ENCODE peak calls at places on chromosomes 11 and 22, in seven cellular contexts. D is vagina, A is breast epithelium, Z is prostate gland, I is stomach, S is suprapubic skin, U is K562. F is an unnamed sample.

GRCh38 chr11:46554205-46555162 is 39.3 kb downstream of the AMBRA1 start:
- DNase-seq in I (no peak), D (no peak), Z (peak), S (no peak), U (no peak), A (no peak), F (no peak)

GRCh38 chr11:19966927-19967326 is 193.3 kb downstream of the DBX1 start:
- DNase-seq in I (no peak), S (no peak), U (no peak), A (no peak), D (no peak), Z (no peak), F (no peak)

GRCh38 chr22:37639070-37639760 is at the start of gene SH3BP1:
- DNase-seq in S (no peak), U (peak), I (peak), A (no peak), Z (no peak), D (no peak), F (peak)

GRCh38 chr22:27124336-27125023 is 467.1 kb downstream of the MIAT start:
- DNase-seq in A (no peak), I (no peak), Z (no peak), D (no peak), S (no peak), U (no peak), F (no peak)

GRCh38 chr22:25406510-25407210 is 157.8 kb upstream of the GRK3 start:
- DNase-seq in I (no peak), D (no peak), A (no peak), U (no peak), Z (no peak), S (peak), F (no peak)

GRCh38 chr11:110249066-110249465 is 47.3 kb downstream of the RDX start:
- DNase-seq in A (no peak), S (no peak), D (no peak), I (no peak), U (no peak), Z (no peak), F (no peak)

GRCh38 chr11:2534131-2534956 is 89.5 kb downstream of the KCNQ1 start:
- DNase-seq in I (no peak), S (peak), D (no peak), U (no peak), A (no peak), Z (no peak), F (no peak)

GRCh38 chr11:116169776-116170175 is 603.0 kb downstream of the BUD13 start:
- DNase-seq in D (peak), U (no peak), A (no peak), S (no peak), I (no peak), Z (no peak), F (no peak)

GRCh38 chr22:43001271-43002197 is 13.4 kb downstream of the PACSIN2 start:
- DNase-seq in I (no peak), S (no peak), A (no peak), D (no peak), U (no peak), Z (no peak), F (no peak)

GRCh38 chr11:1852885-1853284 is at the start of gene LSP1:
- DNase-seq in A (no peak), I (peak), D (no peak), U (no peak), Z (no peak), S (no peak), F (peak)

GRCh38 chr11:122696662-122697061 is 41.1 kb downstream of the UBASH3B start:
- DNase-seq in S (no peak), I (no peak), U (peak), A (no peak), D (no peak), Z (no peak), F (peak)

GRCh38 chr11:82494988-82495432 is 238.7 kb downstream of the FAM181B start:
- DNase-seq in A (no peak), S (no peak), Z (no peak), I (no peak), U (no peak), D (no peak), F (no peak)

GRCh38 chr11:8090756-8091155 is 9.7 kb downstream of the TUB start:
- DNase-seq in A (peak), Z (no peak), D (no peak), U (peak), I (no peak), S (peak), F (no peak)

GRCh38 chr11:77525455-77526091 is 51.7 kb upstream of the PAK1 start:
- DNase-seq in I (no peak), S (no peak), A (no peak), U (no peak), Z (no peak), D (no peak), F (no peak)

GRCh38 chr22:23119492-23120414 is 22.0 kb downstream of the RSPH14 start:
- DNase-seq in U (no peak), Z (no peak), I (no peak), A (no peak), S (no peak), D (no peak), F (no peak)

GRCh38 chr11:83725161-83725560 is 439.0 kb upstream of the CCDC90B start:
- DNase-seq in U (no peak), Z (no peak), S (no peak), D (no peak), I (no peak), A (no peak), F (no peak)

GRCh38 chr11:72721276-72721675 is 30.9 kb downstream of the ARAP1 start:
- DNase-seq in D (no peak), A (no peak), U (no peak), Z (no peak), S (no peak), I (no peak), F (no peak)

GRCh38 chr11:102268083-102268984 is 49.0 kb upstream of the BIRC3 start:
- DNase-seq in I (peak), Z (peak), A (peak), D (peak), U (peak), S (peak), F (peak)

GRCh38 chr11:119617343-119617713 is 111.7 kb downstream of the NECTIN1 start:
- DNase-seq in Z (no peak), S (no peak), I (no peak), A (no peak), D (no peak), U (no peak), F (no peak)

GRCh38 chr22:23182289-23183106 is 2.2 kb downstream of the BCR start:
- DNase-seq in S (no peak), Z (peak), U (no peak), A (no peak), I (no peak), D (no peak), F (no peak)

GRCh38 chr11:129695543-129696308 is 119.9 kb upstream of the TMEM45B start:
- DNase-seq in Z (peak), U (peak), D (no peak), S (peak), A (peak), I (peak), F (peak)

GRCh38 chr11:15199693-15200092 is 85.0 kb downstream of the INSC start:
- DNase-seq in D (no peak), U (no peak), I (peak), S (no peak), A (peak), Z (no peak), F (no peak)

GRCh38 chr11:94776351-94777321 is 8.5 kb downstream of the AMOTL1 start:
- DNase-seq in D (no peak), A (no peak), Z (peak), S (no peak), I (peak), U (no peak), F (no peak)

GRCh38 chr11:10584071-10584501 is 15.6 kb upstream of the LYVE1 start:
- DNase-seq in I (no peak), Z (no peak), U (no peak), A (no peak), S (no peak), D (no peak), F (no peak)

GRCh38 chr22:22558972-22559603 is at the start of gene PRAME:
- DNase-seq in U (peak), A (no peak), D (no peak), I (peak), S (no peak), Z (no peak), F (peak)

GRCh38 chr11:22707119-22707899 is 40.9 kb downstream of the GAS2 start:
- DNase-seq in I (no peak), A (no peak), S (no peak), D (no peak), U (no peak), Z (no peak), F (no peak)

GRCh38 chr22:39254122-39254521 is 9.3 kb upstream of the PDGFB start:
- DNase-seq in I (no peak), A (no peak), D (no peak), S (no peak), Z (no peak), U (no peak), F (no peak)

GRCh38 chr22:39251762-39252460 is 7.1 kb upstream of the PDGFB start:
- DNase-seq in D (no peak), U (no peak), S (no peak), Z (peak), I (peak), A (peak), F (no peak)

GRCh38 chr22:39254789-39255298 is 10.1 kb upstream of the PDGFB start:
- DNase-seq in A (no peak), S (no peak), I (no peak), D (no peak), Z (no peak), U (no peak), F (peak)

GRCh38 chr22:39252461-39253391 is 7.9 kb upstream of the PDGFB start:
- DNase-seq in I (no peak), D (no peak), A (no peak), S (no peak), Z (no peak), U (no peak), F (no peak)

DNA sequence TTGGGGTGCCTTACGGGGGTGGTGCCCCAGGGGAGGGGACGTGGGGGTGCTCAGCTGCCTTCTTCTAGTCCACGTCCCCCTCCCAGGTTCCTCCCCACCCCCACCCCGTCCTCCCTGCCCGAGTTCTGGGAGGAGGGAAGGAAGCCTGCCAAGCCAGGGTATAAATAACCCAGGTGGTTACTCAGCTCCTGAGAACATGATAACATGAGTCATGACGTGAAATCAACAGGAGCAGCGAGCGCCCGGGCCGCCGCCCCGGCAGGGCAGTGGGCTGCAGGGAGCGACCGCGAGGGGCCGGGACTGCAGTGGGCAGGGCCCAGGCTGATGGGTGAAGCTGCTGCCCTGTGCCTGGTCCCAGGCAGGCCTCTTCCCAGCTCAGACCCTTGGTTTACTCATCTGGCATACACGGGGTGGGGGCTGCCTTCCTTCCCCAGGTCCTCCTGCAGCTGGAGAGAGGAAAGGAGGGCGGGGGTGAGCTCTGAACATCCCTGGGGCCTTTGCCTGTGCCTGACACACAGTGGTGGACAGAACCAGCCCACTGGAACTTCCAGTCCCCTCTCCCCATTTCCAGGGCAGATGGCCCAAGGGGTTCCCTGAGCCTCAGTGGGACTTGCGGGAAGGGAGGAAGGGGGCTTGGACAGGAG is 8.8 kb upstream of the PDGFB start:
- DNase-seq in D (no peak), Z (peak), U (peak), A (no peak), S (no peak), I (peak), F (no peak)
- TF ChIP-seq POLR2A in D (no peak), Z (peak), U (no peak), A (no peak), S (no peak), I (no peak), F (no peak)

GRCh38 chr11:28298209-28298608 is 190.0 kb downstream of the METTL15 start:
- DNase-seq in U (no peak), I (no peak), A (no peak), Z (no peak), D (no peak), S (no peak), F (no peak)
- TF ChIP-seq POLR2AphosphoS5 in U (no peak), I (no peak), A (no peak), Z (no peak), D (no peak), S (no peak), F (no peak)

GRCh38 chr11:64877390-64878222 is 815 bp downstream of the EHD1 start:
- DNase-seq in A (no peak), D (no peak), I (no peak), S (no peak), U (peak), Z (no peak), F (no peak)

GRCh38 chr11:64878223-64878493 is 263 bp downstream of the EHD1 start:
- DNase-seq in S (no peak), Z (no peak), I (no peak), A (no peak), U (no peak), D (no peak), F (no peak)

GRCh38 chr11:64879226-64879900 is 942 bp upstream of the EHD1 start:
- DNase-seq in I (no peak), A (no peak), U (no peak), Z (no peak), S (no peak), D (no peak), F (no peak)

GRCh38 chr11:64880240-64881001 is 2.0 kb upstream of the EHD1 start:
- DNase-seq in A (no peak), Z (no peak), D (no peak), I (no peak), S (no peak), U (no peak), F (no peak)

GRCh38 chr11:64878494-64879225 is at the start of gene EHD1:
- DNase-seq in A (peak), U (peak), D (no peak), Z (peak), S (peak), I (peak), F (peak)
- TF ChIP-seq POLR2A in A (peak), U (peak), D (peak), Z (peak), S (peak), I (peak), F (peak)

GRCh38 chr22:47032091-47032943 is 269.9 kb downstream of the TBC1D22A start:
- DNase-seq in A (no peak), Z (no peak), I (peak), U (no peak), D (no peak), S (peak), F (no peak)

GRCh38 chr22:47031628-47031915 is 269.1 kb downstream of the TBC1D22A start:
- DNase-seq in Z (no peak), S (peak), I (no peak), U (no peak), A (no peak), D (no peak), F (no peak)

GRCh38 chr22:47029244-47030001 is 267.0 kb downstream of the TBC1D22A start:
- DNase-seq in U (no peak), S (peak), D (no peak), A (peak), I (no peak), Z (no peak), F (no peak)

GRCh38 chr22:47030881-47031627 is 268.6 kb downstream of the TBC1D22A start:
- DNase-seq in D (no peak), I (no peak), Z (no peak), U (peak), S (peak), A (no peak), F (no peak)

GRCh38 chr22:47030143-47030641 is 267.7 kb downstream of the TBC1D22A start:
- DNase-seq in I (no peak), D (no peak), A (no peak), U (no peak), Z (no peak), S (no peak), F (no peak)
- TF ChIP-seq POLR2AphosphoS5 in I (no peak), D (no peak), A (no peak), U (no peak), Z (peak), S (no peak), F (no peak)

GRCh38 chr22:20021196-20022181 is 579 bp downstream of the TANGO2 start:
- DNase-seq in A (no peak), I (peak), U (peak), D (no peak), Z (peak), S (no peak), F (no peak)
- TF ChIP-seq POLR2A in A (no peak), I (peak), U (no peak), D (no peak), Z (no peak), S (no peak), F (no peak)

GRCh38 chr22:46288846-46289243 is 7.8 kb upstream of the GTSE1 start:
- DNase-seq in U (no peak), S (no peak), I (no peak), A (no peak), Z (no peak), D (no peak), F (no peak)

GRCh38 chr22:46286006-46286405 is 10.7 kb upstream of the GTSE1 start:
- DNase-seq in A (no peak), S (no peak), U (no peak), D (no peak), Z (no peak), I (no peak), F (no peak)

GRCh38 chr22:46289244-46289891 is 7.3 kb upstream of the GTSE1 start:
- DNase-seq in A (no peak), D (no peak), I (no peak), U (no peak), S (no peak), Z (no peak), F (no peak)

GRCh38 chr22:46286941-46287872 is 9.5 kb upstream of the GTSE1 start:
- DNase-seq in D (no peak), U (no peak), S (no peak), A (no peak), Z (no peak), I (no peak), F (no peak)

DNA sequence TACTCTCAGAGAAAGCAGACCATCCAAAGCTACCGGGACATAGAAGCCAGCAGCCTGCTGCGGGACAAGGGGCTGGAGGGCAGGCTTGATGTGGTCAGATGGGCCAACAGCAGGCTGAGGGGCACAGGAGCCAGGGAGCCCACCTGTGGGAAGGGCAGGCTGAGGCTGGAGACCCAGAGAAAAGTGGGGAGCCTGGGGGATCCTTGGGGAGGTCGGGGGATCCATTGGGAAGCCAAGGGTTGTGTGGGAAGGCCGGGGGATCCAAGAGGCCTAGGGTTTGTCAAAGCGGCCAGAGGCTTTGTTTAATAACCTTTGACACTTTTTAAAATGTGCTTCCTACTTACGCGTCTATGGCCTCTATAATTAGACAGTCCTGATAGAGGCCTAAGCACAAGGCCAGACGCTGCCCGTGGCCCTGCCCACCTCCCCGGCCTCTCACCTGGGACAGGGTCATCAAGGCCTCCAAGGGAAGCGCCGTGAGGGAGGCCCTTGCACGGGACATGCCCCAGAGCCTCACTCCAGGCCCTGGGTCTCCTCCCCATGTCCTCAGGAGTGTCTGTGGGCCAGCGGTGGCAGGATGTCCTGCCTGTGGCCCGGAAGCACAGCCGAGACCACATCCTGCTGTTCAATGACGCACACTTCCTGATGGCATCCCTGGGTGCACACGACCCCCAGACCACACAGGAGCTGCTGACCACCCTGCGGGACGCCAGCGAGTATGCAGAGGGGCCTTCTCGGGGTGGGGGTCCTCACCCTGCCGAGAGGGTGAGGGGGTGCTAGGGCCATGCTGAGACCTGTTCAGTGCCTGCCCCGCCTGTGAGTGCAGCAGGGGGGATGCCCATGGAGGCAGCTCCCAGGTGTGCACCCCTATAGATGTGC is 8.6 kb upstream of the GTSE1 start:
- DNase-seq in I (peak), D (no peak), Z (no peak), A (no peak), U (no peak), S (no peak), F (peak)
- TF ChIP-seq POLR2AphosphoS5 in I (no peak), D (peak), Z (no peak), A (no peak), U (no peak), S (no peak), F (peak)

DNA sequence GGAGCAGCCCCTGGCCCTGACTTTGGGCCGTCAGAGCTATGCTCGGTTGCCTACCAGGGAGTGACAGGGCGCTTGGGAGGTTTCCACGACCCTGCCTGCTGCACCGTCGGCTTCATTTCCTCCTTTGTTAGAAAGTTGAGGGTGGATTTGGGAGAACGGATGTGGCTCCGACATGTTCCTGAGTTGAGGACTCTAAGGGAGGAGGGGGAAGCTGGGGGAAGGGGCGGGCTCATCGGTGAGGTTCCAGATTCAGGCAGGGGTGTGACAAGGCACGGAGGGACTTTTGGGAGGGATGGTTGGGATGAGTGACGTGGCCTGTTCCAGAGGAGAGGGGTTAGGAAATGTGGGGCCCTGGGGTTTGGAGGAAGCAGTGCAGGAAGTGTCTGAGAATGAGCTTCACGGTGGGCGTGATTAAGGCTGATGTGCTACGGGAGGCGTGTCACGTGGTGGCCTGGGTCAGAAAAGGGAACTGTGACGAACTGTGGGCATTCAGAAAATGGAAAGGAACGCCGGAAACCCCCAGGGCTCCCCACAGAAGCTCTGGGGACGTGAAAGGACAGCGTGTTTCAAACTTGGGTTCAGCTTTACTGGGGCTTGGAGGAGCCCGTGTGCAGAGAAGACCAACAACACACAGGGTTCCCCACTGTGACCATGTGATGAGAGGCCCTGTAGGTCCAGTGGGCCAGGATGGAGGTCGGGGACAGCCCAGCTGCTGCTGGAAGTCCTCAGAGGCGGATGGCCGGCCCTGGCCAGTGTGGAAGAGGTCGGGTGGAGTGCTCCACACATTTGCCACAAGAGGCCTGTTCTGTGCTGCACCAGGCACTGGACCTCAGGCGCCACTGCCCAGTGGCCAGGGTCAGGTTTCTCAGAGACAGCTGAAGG is 2.8 kb downstream of the PARVB start:
- DNase-seq in A (no peak), U (peak), Z (peak), S (peak), D (no peak), I (peak), F (peak)
- TF ChIP-seq POLR2A in A (no peak), U (peak), Z (no peak), S (no peak), D (no peak), I (no peak), F (peak)

GRCh38 chr11:425301-425700 is 10.5 kb upstream of the SIGIRR start:
- DNase-seq in U (no peak), D (no peak), S (no peak), I (no peak), A (no peak), Z (no peak), F (no peak)
- TF ChIP-seq POLR2AphosphoS5 in U (no peak), D (no peak), S (no peak), I (no peak), A (no peak), Z (no peak), F (no peak)

GRCh38 chr22:49907807-49908206 is 10.4 kb downstream of the ALG12 start:
- DNase-seq in A (no peak), S (no peak), Z (no peak), I (no peak), U (no peak), D (no peak), F (no peak)
- TF ChIP-seq POLR2A in A (no peak), S (no peak), Z (no peak), I (no peak), U (no peak), D (no peak), F (no peak)

F was measured in GM12892.